ENCODE peak calls at places on chromosomes 6 and 20, in eight cellular contexts. T is DMS79 treated with DMSO at 0.1 percent for 48 hours; Q is Kasumi-1; Y is activated CD8-positive, alpha-beta T cell treated with anti-CD3 and anti-CD28 coated beads for 36 hours; L is GM13977; K is naive B cell; E is activated T-cell treated with anti-CD3 and anti-CD28 coated beads for 24 hours; W is HepG2. M is an unnamed sample.

GRCh38 chr20:53162251-53162835 is 190.2 kb downstream of the TSHZ2 start:
- DNase-seq in T (no peak), Q (no peak), Y (peak; percentile 10), L (no peak), K (no peak), E (no peak), W (no peak), M (no peak)

GRCh38 chr20:17504326-17504897 is 26.8 kb downstream of the BFSP1 start:
- DNase-seq in T (no peak), Q (no peak), Y (no peak), L (no peak), K (no peak), E (no peak), W (no peak), M (no peak)

GRCh38 chr6:101226677-101227135 is 166.8 kb upstream of the GRIK2 start:
- DNase-seq in T (no peak), Q (peak; percentile 34), Y (peak; percentile 56), L (peak; percentile 11), K (no peak), E (no peak), W (peak; percentile 20), M (no peak)

GRCh38 chr6:36455486-36456027 is 12.8 kb downstream of the KCTD20 start:
- DNase-seq in T (no peak), Q (no peak), Y (no peak), L (no peak), K (no peak), E (no peak), W (no peak), M (no peak)

GRCh38 chr6:7169296-7169721 is 61.5 kb downstream of the RREB1 start:
- DNase-seq in T (no peak), Q (no peak), Y (no peak), L (no peak), K (no peak), E (no peak), W (no peak), M (no peak)

GRCh38 chr6:38813026-38813425 is 97.9 kb downstream of the DNAH8 start:
- DNase-seq in T (no peak), Q (no peak), Y (no peak), L (no peak), K (no peak), E (no peak), W (no peak), M (no peak)

GRCh38 chr6:159390384-159390783 is 221.2 kb downstream of the FNDC1 start:
- DNase-seq in T (no peak), Q (no peak), Y (no peak), L (no peak), K (no peak), E (no peak), W (no peak), M (no peak)

GRCh38 chr6:33769248-33769821 is 19.6 kb downstream of the LEMD2 start:
- DNase-seq in T (no peak), Q (no peak), Y (no peak), L (no peak), K (no peak), E (no peak), W (no peak), M (no peak)

GRCh38 chr6:45350186-45350585 is 22.1 kb downstream of the RUNX2 start:
- DNase-seq in T (no peak), Q (no peak), Y (no peak), L (no peak), K (no peak), E (no peak), W (no peak), M (no peak)

GRCh38 chr6:4645713-4646356 is 130.4 kb upstream of the CDYL start:
- DNase-seq in T (no peak), Q (no peak), Y (no peak), L (no peak), K (no peak), E (no peak), W (no peak), M (no peak)

GRCh38 chr6:3843379-3844096 is 5.6 kb upstream of the FAM50B start:
- DNase-seq in T (no peak), Q (no peak), Y (no peak), L (no peak), K (no peak), E (no peak), W (no peak), M (no peak)

GRCh38 chr6:32457054-32457453 is 17.4 kb downstream of the HLA-DRA start:
- DNase-seq in T (no peak), Q (no peak), Y (no peak), L (no peak), K (no peak), E (no peak), W (no peak), M (no peak)

GRCh38 chr6:111804627-111805235 is 68.5 kb downstream of the FYN start:
- DNase-seq in T (peak; percentile 30), Q (no peak), Y (peak; percentile 94), L (peak; percentile 28), K (no peak), E (peak; percentile 57), W (no peak), M (no peak)

GRCh38 chr6:160004018-160004417 is 35.1 kb downstream of the IGF2R start:
- DNase-seq in T (no peak), Q (no peak), Y (no peak), L (no peak), K (no peak), E (no peak), W (no peak), M (no peak)

GRCh38 chr6:47428288-47428687 is 49.3 kb upstream of the CD2AP start:
- DNase-seq in T (no peak), Q (no peak), Y (no peak), L (no peak), K (no peak), E (no peak), W (no peak), M (no peak)

GRCh38 chr6:111276736-111277135 is 189.4 kb downstream of the SLC16A10 start:
- DNase-seq in T (no peak), Q (no peak), Y (no peak), L (no peak), K (no peak), E (no peak), W (no peak), M (no peak)

GRCh38 chr6:110181131-110182027 is 1.2 kb downstream of the CDC40 start:
- DNase-seq in T (no peak), Q (peak; percentile 74), Y (peak; percentile 25), L (no peak), K (peak; percentile 57), E (no peak), W (no peak), M (no peak)

M was measured in caudate nucleus.